ENCODE peak calls at places on chromosomes 16 and 17, in seven cellular contexts. U, L, H, O, F, N and V are unnamed samples.

GRCh38 chr17:61309857-61310256 is 89.8 kb upstream of the TBX2 start:
- DNase-seq in L (no peak), N (no peak), O (no peak), F (no peak), U (no peak), H (no peak), V (no peak)

GRCh38 chr17:59366773-59367656 is 35.6 kb downstream of the YPEL2 start:
- DNase-seq in U (peak; percentile 24), O (no peak), H (no peak), F (peak; percentile 49), N (peak; percentile 55), L (peak; percentile 57), V (no peak)

GRCh38 chr17:54980372-54980771 is 11.8 kb downstream of the STXBP4 start:
- DNase-seq in H (no peak), L (no peak), U (no peak), N (no peak), F (peak; percentile 72), O (no peak), V (no peak)

GRCh38 chr17:19253112-19253511 is 15.9 kb downstream of the EPN2 start:
- DNase-seq in F (no peak), U (no peak), O (no peak), L (no peak), N (no peak), H (no peak), V (no peak)

GRCh38 chr17:6420173-6420641 is 14.7 kb downstream of the AIPL1 start:
- DNase-seq in F (no peak), H (no peak), U (no peak), L (no peak), O (no peak), N (no peak), V (no peak)

GRCh38 chr17:34391241-34391640 is 28.2 kb upstream of the CCL1 start:
- DNase-seq in F (no peak), L (no peak), H (no peak), N (no peak), O (no peak), U (no peak), V (no peak)

GRCh38 chr16:20798364-20798763 is 7.9 kb downstream of the ERI2 start:
- DNase-seq in L (no peak), H (no peak), F (no peak), U (no peak), N (no peak), O (no peak), V (no peak)

GRCh38 chr17:28481081-28481571 is 7.7 kb downstream of the SLC13A2 start:
- DNase-seq in H (no peak), O (no peak), N (no peak), L (no peak), U (no peak), F (no peak), V (no peak)

GRCh38 chr17:34613064-34614019 is 34.0 kb downstream of the TMEM132E start:
- DNase-seq in N (no peak), O (no peak), F (no peak), H (no peak), L (peak; percentile 11), U (peak; percentile 55), V (no peak)

GRCh38 chr16:4846503-4846900 is 586 bp downstream of the GLYR1 start:
- DNase-seq in N (peak; percentile 59), L (no peak), F (peak; percentile 69), O (no peak), H (peak; percentile 44), U (no peak), V (peak; percentile 92)

GRCh38 chr17:82126479-82127314 is 28.7 kb upstream of the FASN start:
- DNase-seq in H (no peak), N (no peak), U (no peak), O (peak; percentile 80), F (no peak), L (no peak), V (no peak)

GRCh38 chr16:2828521-2828840 is 1.6 kb upstream of the ZG16B start:
- DNase-seq in O (no peak), N (no peak), F (no peak), H (no peak), U (no peak), L (no peak), V (no peak)